ENCODE peak calls at places on chromosomes 13 and 19, in seven cellular contexts. U is activated CD4-positive, alpha-beta T cell treated with anti-CD3 and anti-CD28 coated beads, Interleukin-2, amount 50 U/mL, for 48 hours; Q is nucleus accumbens; S is neural crest cell; Z is HS-27A; R is CD8-positive, alpha-beta T cell; W is CD4-positive, alpha-beta memory T cell. D is an unnamed sample.

GRCh38 chr19:35328851-35329285 is at the start of gene CD22:
- DNase-seq in Q (no peak), Z (no peak), S (no peak), W (no peak), U (no peak), R (no peak), D (no peak)

GRCh38 chr13:104683789-104684188 is 1617.6 kb upstream of the SLC10A2 start:
- DNase-seq in U (no peak), W (no peak), Z (no peak), R (no peak), Q (no peak), S (no peak), D (no peak)

GRCh38 chr13:70893832-70894231 is 785.6 kb upstream of the KLHL1 start:
- DNase-seq in Z (no peak), R (no peak), Q (no peak), W (no peak), U (no peak), S (no peak), D (no peak)

GRCh38 chr13:34867590-34867989 is 74.5 kb upstream of the NBEA start:
- DNase-seq in Q (no peak), W (no peak), R (no peak), U (no peak), S (no peak), Z (no peak), D (peak)

GRCh38 chr13:80341098-80341701 is at the start of gene SPRY2:
- DNase-seq in Q (peak), R (no peak), W (no peak), S (peak), Z (peak), U (peak), D (peak)

GRCh38 chr19:52600639-52601024 is 30.5 kb downstream of the ZNF701 start:
- DNase-seq in W (no peak), Q (no peak), Z (no peak), S (no peak), U (peak), R (peak), D (no peak)

GRCh38 chr19:3788991-3789778 is 3.0 kb upstream of the MATK start:
- DNase-seq in S (no peak), R (peak), Z (no peak), U (no peak), W (no peak), Q (no peak), D (no peak)

GRCh38 chr19:16273005-16273404 is 51.6 kb upstream of the KLF2 start:
- DNase-seq in U (no peak), R (no peak), Q (peak), S (peak), W (no peak), Z (no peak), D (no peak)

GRCh38 chr19:13441810-13442512 is 64.3 kb downstream of the CACNA1A start:
- DNase-seq in Z (peak), U (peak), S (peak), R (peak), W (peak), Q (no peak), D (peak)

GRCh38 chr19:21147540-21147939 is 5.7 kb downstream of the ZNF431 start:
- DNase-seq in U (no peak), R (no peak), Q (no peak), Z (no peak), S (no peak), W (no peak), D (no peak)

GRCh38 chr13:106114981-106115554 is 420.4 kb downstream of the EFNB2 start:
- DNase-seq in U (no peak), S (no peak), Z (no peak), Q (no peak), W (no peak), R (no peak), D (no peak)

GRCh38 chr13:43363156-43363918 is 340.0 kb downstream of the DNAJC15 start:
- DNase-seq in Q (no peak), R (no peak), W (no peak), Z (no peak), U (no peak), S (no peak), D (no peak)

GRCh38 chr19:40322271-40322610 is 26.0 kb downstream of the C19orf47 start:
- DNase-seq in U (no peak), W (no peak), R (no peak), Q (no peak), Z (no peak), S (no peak), D (no peak)

GRCh38 chr19:16205205-16206045 is 7.7 kb downstream of the AP1M1 start:
- DNase-seq in U (no peak), Q (no peak), S (no peak), W (no peak), R (no peak), Z (no peak), D (no peak)

GRCh38 chr13:41500501-41500900 is 43.2 kb downstream of the RGCC start:
- DNase-seq in W (peak), R (no peak), U (peak), Z (no peak), Q (no peak), S (no peak), D (no peak)

GRCh38 chr13:28641600-28641926 is 17.4 kb upstream of the POMP start:
- DNase-seq in S (no peak), W (no peak), R (no peak), U (no peak), Z (no peak), Q (no peak), D (no peak)

GRCh38 chr13:108597943-108598342 is 31.5 kb upstream of the MYO16 start:
- DNase-seq in Z (no peak), S (no peak), Q (no peak), R (no peak), W (no peak), U (no peak), D (peak)

GRCh38 chr13:40341086-40341471 is 325.4 kb downstream of the FOXO1 start:
- DNase-seq in W (no peak), Q (no peak), U (no peak), S (no peak), R (no peak), Z (no peak), D (no peak)

GRCh38 chr13:100809856-100810255 is 135.3 kb upstream of the TMTC4 start:
- DNase-seq in U (no peak), R (no peak), Q (no peak), S (no peak), Z (no peak), W (no peak), D (no peak)

GRCh38 chr13:112531263-112531794 is 56.6 kb downstream of the TUBGCP3 start:
- DNase-seq in Z (no peak), S (no peak), U (no peak), R (no peak), W (no peak), Q (no peak), D (no peak)

GRCh38 chr13:97976551-97977375 is 23.3 kb downstream of the IPO5 start:
- DNase-seq in U (peak), R (no peak), Q (no peak), W (peak), Z (no peak), S (no peak), D (peak)

GRCh38 chr19:8151499-8152035 is 2.2 kb upstream of the FBN3 start:
- DNase-seq in W (no peak), R (no peak), Z (no peak), U (no peak), S (no peak), Q (no peak), D (no peak)

GRCh38 chr19:35704218-35704617 is at the start of gene ZBTB32:
- DNase-seq in S (peak), Q (no peak), U (no peak), Z (no peak), R (no peak), W (no peak), D (peak)